ENCODE peak calls at places on chromosomes 16 and 17, in six cellular contexts. V is fibroblast of pulmonary artery, L is NB4, M is HFFc6, G is nephron progenitor cell, E is heart right ventricle. R is an unnamed sample.

GRCh38 chr17:74870512-74870911 is 2.3 kb downstream of the FDXR start:
- DNase-seq in V (peak; percentile 83), L (no peak), M (peak; percentile 52), G (no peak), E (no peak), R (no peak)

GRCh38 chr17:44314524-44314868 is 6.1 kb downstream of the RUNDC3A start:
- DNase-seq in V (no peak), L (no peak), M (no peak), G (no peak), E (no peak), R (no peak)

GRCh38 chr17:45246861-45247428 is 14.9 kb downstream of the SPATA32 start:
- DNase-seq in V (no peak), L (no peak), M (no peak), G (peak; percentile 77), E (no peak), R (no peak)

GRCh38 chr16:9836118-9836736 is 346.0 kb downstream of the GRIN2A start:
- DNase-seq in V (peak; percentile 39), L (peak; percentile 22), M (no peak), G (peak; percentile 75), E (no peak), R (no peak)

GRCh38 chr17:10295728-10296343 is 77.0 kb downstream of the MYH13 start:
- DNase-seq in V (peak; percentile 83), L (peak; percentile 77), M (peak; percentile 60), G (peak; percentile 73), E (peak; percentile 21), R (no peak)

GRCh38 chr17:32286518-32286900 is 20.9 kb downstream of the RHBDL3 start:
- DNase-seq in V (no peak), L (peak; percentile 39), M (no peak), G (no peak), E (no peak), R (no peak)

GRCh38 chr16:81809567-81809966 is 30.5 kb downstream of the PLCG2 start:
- DNase-seq in V (no peak), L (no peak), M (no peak), G (no peak), E (no peak), R (no peak)

GRCh38 chr17:7097940-7098339 is 16.7 kb downstream of the ASGR2 start:
- DNase-seq in V (no peak), L (no peak), M (peak; percentile 3), G (no peak), E (no peak), R (no peak)

GRCh38 chr17:81329927-81330883 is 35.1 kb upstream of the SLC38A10 start:
- DNase-seq in V (no peak), L (no peak), M (no peak), G (no peak), E (no peak), R (peak; percentile 68)

GRCh38 chr17:56918916-56919315 is 5.1 kb upstream of the TRIM25 start:
- DNase-seq in V (peak; percentile 87), L (peak; percentile 90), M (no peak), G (no peak), E (no peak), R (no peak)

GRCh38 chr16:55212791-55213190 is 111.2 kb upstream of the IRX6 start:
- DNase-seq in V (no peak), L (no peak), M (no peak), G (no peak), E (no peak), R (no peak)

GRCh38 chr16:72537684-72538083 is 365.7 kb upstream of the PMFBP1 start:
- DNase-seq in V (peak; percentile 55), L (no peak), M (peak; percentile 40), G (no peak), E (no peak), R (no peak)

GRCh38 chr17:82503094-82503727 is 16.3 kb upstream of the FOXK2 start:
- DNase-seq in V (no peak), L (no peak), M (no peak), G (no peak), E (no peak), R (no peak)

GRCh38 chr16:586047-586644 is 3.7 kb upstream of the RAB40C start:
- DNase-seq in V (no peak), L (no peak), M (no peak), G (no peak), E (no peak), R (no peak)

GRCh38 chr17:7884581-7885356 is 3.8 kb upstream of the CHD3 start:
- DNase-seq in V (no peak), L (peak; percentile 43), M (no peak), G (peak; percentile 44), E (peak; percentile 27), R (peak; percentile 90)

GRCh38 chr17:67601897-67602296 is 115.8 kb upstream of the NOL11 start:
- DNase-seq in V (peak; percentile 58), L (no peak), M (no peak), G (no peak), E (no peak), R (no peak)

GRCh38 chr17:67600408-67600807 is 117.3 kb upstream of the NOL11 start:
- DNase-seq in V (no peak), L (no peak), M (no peak), G (no peak), E (no peak), R (no peak)

GRCh38 chr17:67605259-67605912 is 112.3 kb upstream of the NOL11 start:
- DNase-seq in V (peak; percentile 71), L (no peak), M (no peak), G (no peak), E (peak; percentile 73), R (peak; percentile 89)

GRCh38 chr17:67602439-67602838 is 115.3 kb upstream of the NOL11 start:
- DNase-seq in V (no peak), L (no peak), M (no peak), G (peak; percentile 24), E (no peak), R (no peak)

DNA sequence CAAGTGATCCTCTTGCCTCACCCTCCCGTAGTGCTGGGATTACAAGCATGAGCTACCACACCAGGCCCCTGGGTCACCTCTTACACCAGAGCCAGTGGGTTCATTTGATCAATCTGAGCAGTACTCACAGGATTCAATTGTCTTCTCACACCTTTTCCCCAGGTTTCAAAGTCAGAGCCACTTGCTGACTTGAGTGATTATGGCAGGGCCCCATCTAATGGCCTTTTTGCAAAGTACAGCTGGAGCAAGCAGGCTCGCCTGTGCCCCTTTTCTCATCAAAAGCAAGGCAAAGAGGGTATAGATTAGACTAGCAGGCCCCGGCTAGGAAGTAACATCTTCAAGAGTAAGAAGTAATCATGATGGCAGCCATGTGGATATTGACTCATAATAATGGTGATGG is 114.8 kb upstream of the NOL11 start:
- DNase-seq in V (peak; percentile 49), L (peak; percentile 48), M (peak; percentile 34), G (no peak), E (no peak), R (no peak)
- TF ChIP-seq CTCF in V (peak; percentile 50), L (peak; percentile 36), M (peak; percentile 75), G (peak; percentile 41), E (peak; percentile 48), R (peak; percentile 30)

GRCh38 chr16:85524630-85525463 is 88.3 kb upstream of the GSE1 start:
- DNase-seq in V (peak; percentile 32), L (peak; percentile 98), M (no peak), G (no peak), E (peak; percentile 58), R (peak; percentile 91)
- TF ChIP-seq CTCF in V (no peak), L (no peak), M (no peak), G (no peak), E (no peak), R (no peak)

GRCh38 chr17:2592974-2593845 is at the start of gene PAFAH1B1:
- DNase-seq in V (peak; percentile 80), L (peak; percentile 89), M (peak; percentile 87), G (peak; percentile 97), E (peak; percentile 94), R (peak; percentile 94)
- TF ChIP-seq CTCF in V (no peak), L (no peak), M (no peak), G (no peak), E (peak; percentile 47), R (peak; percentile 61)

DNA sequence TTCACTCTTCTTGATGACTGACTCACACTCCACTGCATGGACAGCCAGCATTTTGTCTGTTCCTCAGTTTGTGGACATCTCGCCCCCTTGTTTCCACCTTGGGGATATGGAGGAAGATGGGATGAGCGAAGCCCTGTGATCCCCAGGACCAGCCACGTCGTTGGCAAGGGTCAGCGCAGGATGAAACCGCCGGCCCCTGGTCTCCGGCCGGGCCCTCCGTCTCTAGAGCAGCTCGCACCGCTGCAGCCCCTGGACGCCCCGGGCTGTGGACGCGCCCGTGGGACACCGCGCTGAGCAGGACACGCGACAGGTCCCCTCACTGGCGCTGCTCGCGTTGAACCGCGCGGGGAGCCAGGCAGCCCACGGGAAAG is 604 bp upstream of the ZC3H18 start:
- DNase-seq in V (no peak), L (peak; percentile 39), M (peak; percentile 4), G (no peak), E (peak; percentile 37), R (no peak)
- TF ChIP-seq CTCF in V (no peak), L (no peak), M (no peak), G (no peak), E (no peak), R (no peak)

GRCh38 chr17:52442350-52442749 is 283.8 kb upstream of the CA10 start:
- DNase-seq in V (no peak), L (no peak), M (no peak), G (no peak), E (no peak), R (no peak)
- TF ChIP-seq CTCF in V (no peak), L (no peak), M (no peak), G (no peak), E (no peak), R (no peak)

GRCh38 chr16:76579277-76579676 is 302.1 kb downstream of the CNTNAP4 start:
- DNase-seq in V (no peak), L (peak; percentile 4), M (no peak), G (no peak), E (no peak), R (no peak)

GRCh38 chr16:76577003-76577402 is 299.8 kb downstream of the CNTNAP4 start:
- DNase-seq in V (no peak), L (no peak), M (no peak), G (no peak), E (no peak), R (no peak)

GRCh38 chr16:76574651-76575050 is 297.4 kb downstream of the CNTNAP4 start:
- DNase-seq in V (no peak), L (no peak), M (no peak), G (no peak), E (no peak), R (no peak)

GRCh38 chr16:76571755-76572154 is 294.6 kb downstream of the CNTNAP4 start:
- DNase-seq in V (no peak), L (no peak), M (no peak), G (no peak), E (no peak), R (no peak)

DNA sequence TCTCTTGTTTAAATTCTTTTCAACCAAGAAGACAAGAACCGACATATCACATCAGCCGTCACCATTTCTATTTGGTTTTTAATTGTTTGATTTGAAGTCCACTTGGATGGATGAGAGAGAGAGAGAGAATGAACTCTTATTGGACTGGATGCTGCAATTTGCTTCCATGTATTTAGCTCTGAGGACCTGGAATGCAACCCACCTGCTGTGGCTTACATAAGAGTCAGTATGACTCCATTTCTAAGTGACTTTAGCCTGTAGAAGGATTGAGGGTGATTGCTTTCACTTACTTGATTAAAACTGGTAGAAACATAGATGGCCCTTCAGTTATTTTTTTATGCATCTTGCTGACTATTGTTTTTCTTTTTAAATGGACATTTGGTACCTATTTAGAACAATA is 296.1 kb downstream of the CNTNAP4 start:
- DNase-seq in V (no peak), L (no peak), M (no peak), G (no peak), E (no peak), R (no peak)
- TF ChIP-seq CTCF in V (no peak), L (no peak), M (no peak), G (no peak), E (no peak), R (no peak)

GRCh38 chr16:84860383-84860782 is 40.6 kb downstream of the CRISPLD2 start:
- DNase-seq in V (no peak), L (no peak), M (no peak), G (no peak), E (no peak), R (no peak)
- TF ChIP-seq CTCF in V (no peak), L (no peak), M (no peak), G (no peak), E (no peak), R (no peak)